ENCODE peak calls at places on chromosome 14, in nine cellular contexts. N is body of pancreas, L is thyroid gland, H is breast epithelium, X is uterus, V is suprapubic skin, W is prostate gland, J is A549, D is GM12891. T is an unnamed sample.

GRCh38 chr14:55245657-55246268 is 25.5 kb upstream of the FBXO34 start:
- DNase-seq in D (peak), J (no peak), L (peak), X (no peak), V (no peak), H (no peak), N (peak), W (peak), T (no peak)

GRCh38 chr14:102500190-102500661 is 9.3 kb downstream of the ANKRD9 start:
- DNase-seq in H (peak), D (no peak), W (peak), N (no peak), V (peak), X (peak), L (peak), J (no peak), T (peak)

GRCh38 chr14:36173161-36173560 is 3.4 kb downstream of the PTCSC3 start:
- DNase-seq in J (no peak), L (no peak), N (no peak), X (no peak), D (no peak), V (no peak), W (no peak), H (no peak), T (no peak)

GRCh38 chr14:61438860-61439765 is 117.7 kb downstream of the PRKCH start:
- DNase-seq in V (peak), H (peak), D (no peak), W (peak), N (peak), X (no peak), L (peak), J (peak), T (peak)

GRCh38 chr14:106694638-106695393 is 1168.4 kb downstream of the TMEM121 start:
- DNase-seq in W (no peak), V (no peak), H (no peak), D (peak), N (peak), L (no peak), J (no peak), X (no peak), T (no peak)

GRCh38 chr14:99971929-99972747 is 93.1 kb upstream of the EVL start:
- DNase-seq in N (peak), D (no peak), W (no peak), X (no peak), J (peak), H (no peak), L (no peak), V (no peak), T (no peak)

GRCh38 chr14:64885555-64885954 is 5.8 kb upstream of the SPTB start:
- DNase-seq in J (no peak), L (no peak), N (no peak), X (no peak), H (no peak), V (no peak), D (no peak), W (no peak), T (no peak)

GRCh38 chr14:41607119-41607785 is 576 bp downstream of the LRFN5 start:
- DNase-seq in H (no peak), V (no peak), W (no peak), J (no peak), N (peak), X (no peak), D (no peak), L (no peak), T (peak)

GRCh38 chr14:106200539-106201310 is 674.3 kb downstream of the TMEM121 start:
- DNase-seq in H (no peak), X (no peak), N (no peak), J (no peak), V (no peak), D (no peak), L (no peak), W (no peak), T (no peak)

GRCh38 chr14:76644875-76645518 is 116.3 kb upstream of the VASH1 start:
- DNase-seq in W (peak), H (no peak), V (no peak), J (peak), L (peak), N (peak), D (peak), X (no peak), T (peak)

GRCh38 chr14:103519043-103519836 is 3.4 kb downstream of the CKB start:
- DNase-seq in N (peak), J (no peak), W (no peak), H (no peak), V (peak), L (peak), X (peak), D (no peak), T (no peak)

GRCh38 chr14:106083082-106083481 is 556.7 kb downstream of the TMEM121 start:
- DNase-seq in W (no peak), D (no peak), L (no peak), X (no peak), V (no peak), N (no peak), H (no peak), J (no peak), T (no peak)

GRCh38 chr14:50225974-50226297 is 5.4 kb downstream of the SOS2 start:
- DNase-seq in H (no peak), N (no peak), W (no peak), V (no peak), J (no peak), L (no peak), D (no peak), X (no peak), T (no peak)

GRCh38 chr14:54767139-54767431 is 135.5 kb downstream of the GCH1 start:
- DNase-seq in D (no peak), X (no peak), N (no peak), J (no peak), H (no peak), L (no peak), V (no peak), W (no peak), T (no peak)

GRCh38 chr14:32428875-32429274 is 99.8 kb downstream of the AKAP6 start:
- DNase-seq in L (no peak), D (no peak), H (no peak), V (no peak), J (no peak), X (no peak), W (no peak), N (no peak), T (no peak)

GRCh38 chr14:99682809-99683618 is 1.1 kb upstream of the CYP46A1 start:
- DNase-seq in W (peak), H (peak), D (peak), J (peak), X (peak), N (peak), L (peak), V (peak), T (peak)

GRCh38 chr14:68182492-68182891 is 362.9 kb downstream of the RAD51B start:
- DNase-seq in D (peak), N (no peak), X (no peak), W (no peak), H (no peak), L (no peak), V (no peak), J (no peak), T (no peak)

GRCh38 chr14:68779761-68780323 is 13.0 kb downstream of the ZFP36L1 start:
- DNase-seq in N (peak), X (peak), W (peak), J (no peak), V (peak), H (peak), L (no peak), D (no peak), T (no peak)

GRCh38 chr14:69711471-69712216 is 55.3 kb upstream of the SRSF5 start:
- DNase-seq in H (peak), X (no peak), N (peak), V (no peak), L (peak), J (no peak), D (no peak), W (no peak), T (no peak)

GRCh38 chr14:76908834-76909233 is 82.6 kb downstream of the LRRC74A start:
- DNase-seq in V (no peak), N (peak), J (no peak), W (no peak), D (peak), L (no peak), H (no peak), X (no peak), T (no peak)

GRCh38 chr14:95023886-95024285 is 133.4 kb downstream of the DICER1 start:
- DNase-seq in X (no peak), W (no peak), V (no peak), J (no peak), H (no peak), L (no peak), D (no peak), N (no peak), T (no peak)

GRCh38 chr14:75222208-75222701 is 45.8 kb upstream of the TMED10 start:
- DNase-seq in D (no peak), H (no peak), N (no peak), J (no peak), X (no peak), W (no peak), L (no peak), V (no peak), T (no peak)

GRCh38 chr14:106518054-106518943 is 991.9 kb downstream of the TMEM121 start:
- DNase-seq in D (peak), X (peak), W (no peak), V (no peak), L (no peak), H (no peak), J (no peak), N (peak), T (no peak)

GRCh38 chr14:20578325-20578724 is 9.5 kb downstream of the RNASE11 start:
- DNase-seq in H (no peak), W (no peak), J (no peak), V (no peak), N (no peak), L (no peak), X (no peak), D (no peak), T (no peak)

GRCh38 chr14:59278111-59278510 is 89.6 kb downstream of the DAAM1 start:
- DNase-seq in D (no peak), J (peak), X (no peak), H (peak), W (no peak), N (no peak), V (no peak), L (no peak), T (no peak)

GRCh38 chr14:22560638-22561365 is 28.2 kb downstream of the DAD1 start:
- DNase-seq in H (no peak), L (peak), V (no peak), D (no peak), J (no peak), N (peak), X (no peak), W (peak), T (no peak)

GRCh38 chr14:71932229-71932951 is at the start of gene RGS6:
- DNase-seq in W (peak), V (no peak), D (peak), L (peak), X (no peak), J (no peak), H (peak), N (peak), T (no peak)
- TF ChIP-seq POLR2A in W (no peak), V (no peak), D (no peak), L (no peak), X (no peak), J (no peak), H (no peak), N (no peak), T (no peak)

GRCh38 chr14:44625098-44625497 is 118.0 kb upstream of the FSCB start:
- DNase-seq in D (no peak), H (no peak), L (no peak), X (no peak), J (no peak), W (no peak), N (no peak), V (no peak), T (no peak)

DNA sequence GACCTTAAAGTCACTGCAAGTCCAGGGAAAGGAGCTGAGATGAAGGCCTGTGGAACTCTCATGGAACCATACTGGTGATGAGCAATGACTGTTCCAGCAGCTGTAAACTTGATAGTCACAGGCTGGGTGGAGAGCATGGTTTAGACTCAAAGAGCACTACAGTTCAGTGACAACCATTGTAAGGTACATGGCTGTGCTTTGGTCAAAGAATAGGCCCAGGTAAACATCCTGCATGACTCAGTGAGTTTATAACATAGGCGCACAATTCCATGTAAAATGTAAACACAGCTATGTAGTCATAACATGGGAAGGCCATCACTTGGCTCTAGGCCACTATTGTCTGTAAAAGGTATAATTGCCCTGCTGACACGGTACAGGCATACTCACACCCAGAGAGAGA is 119.3 kb upstream of the FSCB start:
- DNase-seq in V (no peak), N (no peak), D (no peak), H (no peak), X (no peak), W (no peak), L (no peak), J (no peak), T (no peak)
- TF ChIP-seq POLR2A in V (no peak), N (no peak), D (no peak), H (no peak), X (no peak), W (no peak), L (no peak), J (no peak), T (no peak)

GRCh38 chr14:52553671-52554575 is 1.3 kb downstream of the GPR137C start:
- DNase-seq in W (peak), N (peak), V (peak), X (peak), H (peak), L (peak), D (no peak), J (no peak), T (peak)
- TF ChIP-seq POLR2A in W (peak), N (no peak), V (no peak), X (peak), H (no peak), L (no peak), D (no peak), J (no peak), T (no peak)

DNA sequence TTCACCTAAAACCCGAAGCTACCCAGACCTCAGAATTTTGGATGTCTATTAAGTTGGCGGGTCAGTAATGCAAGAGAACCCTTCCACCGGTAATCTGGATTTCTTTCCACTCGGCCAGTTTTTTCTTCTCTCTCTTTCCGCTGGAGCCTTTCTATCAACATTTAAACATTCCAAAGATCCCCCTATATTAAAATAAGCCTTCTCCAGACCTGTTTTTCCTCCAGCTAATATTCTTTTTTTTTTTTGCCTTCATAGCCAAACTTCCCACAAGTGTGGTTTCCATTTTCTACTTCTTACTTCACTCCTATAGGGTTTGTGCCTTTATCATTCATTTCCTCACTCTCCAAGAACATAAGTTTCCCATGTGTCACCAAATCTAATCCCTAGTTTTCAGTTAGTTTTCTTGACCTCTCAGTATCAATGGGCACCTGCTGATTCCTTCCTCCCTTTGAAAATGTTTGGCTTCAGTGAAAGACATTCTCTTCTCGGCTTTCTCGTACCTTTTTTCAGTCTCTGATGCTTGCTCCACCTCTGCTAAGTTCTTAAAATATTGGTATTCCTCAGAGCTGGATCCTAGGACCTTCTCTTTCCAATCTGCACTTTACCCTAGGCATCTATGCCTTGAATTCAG is 592 bp upstream of the SDR39U1 start:
- DNase-seq in J (no peak), D (no peak), L (no peak), W (no peak), H (no peak), X (no peak), V (no peak), N (no peak), T (no peak)
- TF ChIP-seq POLR2A in J (no peak), D (no peak), L (no peak), W (no peak), H (no peak), X (no peak), V (no peak), N (no peak), T (no peak)

GRCh38 chr14:78319411-78319810 is 149.2 kb downstream of the NRXN3 start:
- DNase-seq in N (no peak), V (no peak), X (no peak), J (no peak), L (no peak), D (no peak), W (no peak), H (no peak), T (no peak)
- TF ChIP-seq POLR2A in N (no peak), V (no peak), X (no peak), J (no peak), L (no peak), D (no peak), W (no peak), H (no peak), T (no peak)

GRCh38 chr14:89416002-89416995 is 734 bp downstream of the FOXN3 start:
- DNase-seq in L (peak), J (peak), D (peak), N (peak), V (peak), X (peak), H (peak), W (peak), T (peak)
- TF ChIP-seq POLR2A in L (no peak), J (no peak), D (no peak), N (no peak), V (no peak), X (peak), H (peak), W (peak), T (peak)